ENCODE peak calls at places on chromosomes 6 and 20, in ten cellular contexts. I is lower lobe of right lung, Q is OCI-LY7, K is fibroblast of gingiva, N is upper lobe of right lung, Y is ascending aorta, X is ovary, T is mucosa of descending colon, O is astrocyte of the cerebellum, B is HS-27A. G is an unnamed sample.

GRCh38 chr6:11700118-11700718 is 78.4 kb downstream of the ADTRP start:
- DNase-seq in K (peak), Y (no peak), Q (peak), B (no peak), X (no peak), T (peak), N (no peak), O (peak), I (no peak), G (no peak)

GRCh38 chr6:22145823-22146379 is 150.9 kb downstream of the PRL start:
- DNase-seq in I (no peak), T (peak), B (no peak), N (no peak), X (no peak), Y (no peak), Q (no peak), O (peak), K (peak), G (no peak)

GRCh38 chr6:15586528-15586927 is 76.3 kb downstream of the DTNBP1 start:
- DNase-seq in B (no peak), K (no peak), T (no peak), N (no peak), I (no peak), O (no peak), X (no peak), Y (no peak), Q (no peak), G (no peak)

GRCh38 chr6:79810153-79810806 is 137.1 kb downstream of the ELOVL4 start:
- DNase-seq in Q (no peak), B (no peak), T (no peak), X (no peak), O (no peak), N (no peak), I (no peak), K (no peak), Y (no peak), G (no peak)

GRCh38 chr20:6829510-6830116 is 62.1 kb downstream of the BMP2 start:
- DNase-seq in B (no peak), Y (no peak), K (no peak), N (no peak), I (no peak), Q (no peak), O (peak), X (no peak), T (no peak), G (no peak)

GRCh38 chr6:123118811-123119210 is 122.8 kb downstream of the CLVS2 start:
- DNase-seq in Q (no peak), O (no peak), K (no peak), Y (no peak), X (no peak), B (no peak), I (no peak), N (no peak), T (no peak), G (no peak)

GRCh38 chr6:33975631-33976424 is 170.1 kb downstream of the GRM4 start:
- DNase-seq in T (no peak), N (peak), B (no peak), Y (no peak), Q (no peak), O (no peak), K (no peak), X (no peak), I (no peak), G (no peak)

GRCh38 chr6:142381845-142382378 is 80.1 kb downstream of the ADGRG6 start:
- DNase-seq in Y (no peak), B (no peak), X (no peak), I (no peak), Q (no peak), T (no peak), O (peak), K (no peak), N (no peak), G (no peak)

GRCh38 chr6:36735110-36735971 is 37.7 kb downstream of the RAB44 start:
- DNase-seq in K (peak), N (peak), Y (peak), T (peak), B (no peak), Q (no peak), O (peak), X (peak), I (peak), G (no peak)